ENCODE peak calls at places on chromosome 9, in four cellular contexts. One of them, this sample, is unnamed.

GRCh38 chr9:3508531-3509374 is 17.0 kb downstream of the RFX3 start:
- DNase-seq in CD8-positive, alpha-beta memory T cell: no peak
- DNase-seq in left ventricle myocardium inferior: no peak
- DNase-seq in psoas muscle: no peak
- DNase-seq in this sample: no peak

GRCh38 chr9:85200726-85201402 is 531.3 kb downstream of the NTRK2 start:
- DNase-seq in CD8-positive, alpha-beta memory T cell: no peak
- DNase-seq in left ventricle myocardium inferior: no peak
- DNase-seq in psoas muscle: no peak
- DNase-seq in this sample: no peak

GRCh38 chr9:136055715-136056545 is 39.2 kb downstream of the NACC2 start:
- DNase-seq in CD8-positive, alpha-beta memory T cell: no peak
- DNase-seq in left ventricle myocardium inferior: no peak
- DNase-seq in psoas muscle: no peak
- DNase-seq in this sample: no peak

GRCh38 chr9:122252796-122253195 is 11.8 kb downstream of the RBM18 start:
- DNase-seq in CD8-positive, alpha-beta memory T cell: no peak
- DNase-seq in left ventricle myocardium inferior: no peak
- DNase-seq in psoas muscle: no peak
- DNase-seq in this sample: no peak

GRCh38 chr9:137630684-137631083 is 11.9 kb downstream of the EHMT1 start:
- DNase-seq in CD8-positive, alpha-beta memory T cell: no peak
- DNase-seq in left ventricle myocardium inferior: no peak
- DNase-seq in psoas muscle: no peak
- DNase-seq in this sample: no peak

GRCh38 chr9:92291577-92291976 is 1.9 kb downstream of the IARS1 start:
- DNase-seq in CD8-positive, alpha-beta memory T cell: no peak
- DNase-seq in left ventricle myocardium inferior: no peak
- DNase-seq in psoas muscle: no peak
- DNase-seq in this sample: no peak

GRCh38 chr9:75448281-75448680 is 360.0 kb downstream of the OSTF1 start:
- DNase-seq in CD8-positive, alpha-beta memory T cell: no peak
- DNase-seq in left ventricle myocardium inferior: no peak
- DNase-seq in psoas muscle: no peak
- DNase-seq in this sample: no peak

GRCh38 chr9:126773004-126773607 is 31.7 kb upstream of the ZBTB43 start:
- DNase-seq in CD8-positive, alpha-beta memory T cell: no peak
- DNase-seq in left ventricle myocardium inferior: no peak
- DNase-seq in psoas muscle: no peak
- DNase-seq in this sample: no peak

GRCh38 chr9:137256839-137257238 is 1.7 kb downstream of the NELFB start:
- DNase-seq in CD8-positive, alpha-beta memory T cell: no peak
- DNase-seq in left ventricle myocardium inferior: no peak
- DNase-seq in psoas muscle: no peak
- DNase-seq in this sample: no peak

GRCh38 chr9:83238871-83239624 is 176.1 kb upstream of the RASEF start:
- DNase-seq in CD8-positive, alpha-beta memory T cell: no peak
- DNase-seq in left ventricle myocardium inferior: no peak
- DNase-seq in psoas muscle: no peak
- DNase-seq in this sample: no peak

GRCh38 chr9:126617740-126618133 is 4.0 kb downstream of the LMX1B start:
- DNase-seq in CD8-positive, alpha-beta memory T cell: no peak
- DNase-seq in left ventricle myocardium inferior: no peak
- DNase-seq in psoas muscle: no peak
- DNase-seq in this sample: no peak

GRCh38 chr9:129143461-129143927 is 32.3 kb downstream of the PTPA start:
- DNase-seq in CD8-positive, alpha-beta memory T cell: no peak
- DNase-seq in left ventricle myocardium inferior: peak
- DNase-seq in psoas muscle: peak
- DNase-seq in this sample: no peak

GRCh38 chr9:5947912-5948311 is 57.2 kb downstream of the MLANA start:
- DNase-seq in CD8-positive, alpha-beta memory T cell: no peak
- DNase-seq in left ventricle myocardium inferior: no peak
- DNase-seq in psoas muscle: no peak
- DNase-seq in this sample: no peak

GRCh38 chr9:114889802-114890224 is 40.6 kb downstream of the TNFSF8 start:
- DNase-seq in CD8-positive, alpha-beta memory T cell: no peak
- DNase-seq in left ventricle myocardium inferior: no peak
- DNase-seq in psoas muscle: no peak
- DNase-seq in this sample: no peak

GRCh38 chr9:134418986-134419683 is 92.9 kb downstream of the RXRA start:
- DNase-seq in CD8-positive, alpha-beta memory T cell: no peak
- DNase-seq in left ventricle myocardium inferior: no peak
- DNase-seq in psoas muscle: no peak
- DNase-seq in this sample: no peak

GRCh38 chr9:94805585-94805984 is 79.1 kb downstream of the AOPEP start:
- DNase-seq in CD8-positive, alpha-beta memory T cell: no peak
- DNase-seq in left ventricle myocardium inferior: no peak
- DNase-seq in psoas muscle: no peak
- DNase-seq in this sample: no peak

GRCh38 chr9:83432104-83432627 is 106.0 kb downstream of the FRMD3 start:
- DNase-seq in CD8-positive, alpha-beta memory T cell: no peak
- DNase-seq in left ventricle myocardium inferior: peak
- DNase-seq in psoas muscle: peak
- DNase-seq in this sample: peak

GRCh38 chr9:108742191-108742590 is 113.6 kb downstream of the ACTL7B start:
- DNase-seq in CD8-positive, alpha-beta memory T cell: no peak
- DNase-seq in left ventricle myocardium inferior: no peak
- DNase-seq in psoas muscle: no peak
- DNase-seq in this sample: no peak

GRCh38 chr9:136886610-136887597 is 588 bp downstream of the TRAF2 start:
- DNase-seq in CD8-positive, alpha-beta memory T cell: peak
- DNase-seq in left ventricle myocardium inferior: no peak
- DNase-seq in psoas muscle: peak
- DNase-seq in this sample: no peak

GRCh38 chr9:113131689-113132151 is 19.1 kb upstream of the SLC31A2 start:
- DNase-seq in CD8-positive, alpha-beta memory T cell: no peak
- DNase-seq in left ventricle myocardium inferior: no peak
- DNase-seq in psoas muscle: no peak
- DNase-seq in this sample: no peak

GRCh38 chr9:117169089-117169488 is 245.8 kb downstream of the ASTN2 start:
- DNase-seq in CD8-positive, alpha-beta memory T cell: no peak
- DNase-seq in left ventricle myocardium inferior: no peak
- DNase-seq in psoas muscle: no peak
- DNase-seq in this sample: no peak

GRCh38 chr9:26975728-26976707 is 19.8 kb downstream of the IFT74 start:
- DNase-seq in CD8-positive, alpha-beta memory T cell: no peak
- DNase-seq in left ventricle myocardium inferior: no peak
- DNase-seq in psoas muscle: no peak
- DNase-seq in this sample: no peak

GRCh38 chr9:5288591-5288990 is 15.9 kb downstream of the RLN2 start:
- DNase-seq in CD8-positive, alpha-beta memory T cell: no peak
- DNase-seq in left ventricle myocardium inferior: no peak
- DNase-seq in psoas muscle: no peak
- DNase-seq in this sample: no peak

GRCh38 chr9:14256588-14256987 is 57.4 kb downstream of the NFIB start:
- DNase-seq in CD8-positive, alpha-beta memory T cell: no peak
- DNase-seq in left ventricle myocardium inferior: no peak
- DNase-seq in psoas muscle: peak
- DNase-seq in this sample: no peak

GRCh38 chr9:128218518-128219389 is 15.6 kb downstream of the DNM1 start:
- DNase-seq in CD8-positive, alpha-beta memory T cell: peak
- DNase-seq in left ventricle myocardium inferior: peak
- DNase-seq in psoas muscle: peak
- DNase-seq in this sample: peak

GRCh38 chr9:88183798-88184495 is 45.7 kb upstream of the SPATA31C2 start:
- DNase-seq in CD8-positive, alpha-beta memory T cell: no peak
- DNase-seq in left ventricle myocardium inferior: no peak
- DNase-seq in psoas muscle: no peak
- DNase-seq in this sample: no peak

GRCh38 chr9:136661641-136662325 is 933 bp upstream of the EGFL7 start:
- DNase-seq in CD8-positive, alpha-beta memory T cell: no peak
- DNase-seq in left ventricle myocardium inferior: no peak
- DNase-seq in psoas muscle: no peak
- DNase-seq in this sample: no peak

GRCh38 chr9:115923903-115924668 is 229.5 kb upstream of the PAPPA start:
- DNase-seq in CD8-positive, alpha-beta memory T cell: no peak
- DNase-seq in left ventricle myocardium inferior: no peak
- DNase-seq in psoas muscle: no peak
- DNase-seq in this sample: no peak

GRCh38 chr9:126587187-126588185 is 26.2 kb upstream of the LMX1B start:
- DNase-seq in CD8-positive, alpha-beta memory T cell: no peak
- DNase-seq in left ventricle myocardium inferior: peak
- DNase-seq in psoas muscle: no peak
- DNase-seq in this sample: peak

GRCh38 chr9:133137451-133138231 is 16.6 kb upstream of the RALGDS start:
- DNase-seq in CD8-positive, alpha-beta memory T cell: no peak
- DNase-seq in left ventricle myocardium inferior: peak
- DNase-seq in psoas muscle: peak
- DNase-seq in this sample: peak

GRCh38 chr9:133134419-133135190 is 13.6 kb upstream of the RALGDS start:
- DNase-seq in CD8-positive, alpha-beta memory T cell: no peak
- DNase-seq in left ventricle myocardium inferior: no peak
- DNase-seq in psoas muscle: no peak
- DNase-seq in this sample: no peak

GRCh38 chr9:133133680-133134418 is 12.8 kb upstream of the RALGDS start:
- DNase-seq in CD8-positive, alpha-beta memory T cell: peak
- DNase-seq in left ventricle myocardium inferior: peak
- DNase-seq in psoas muscle: peak
- DNase-seq in this sample: peak

GRCh38 chr9:133132174-133132573 is 11.1 kb upstream of the RALGDS start:
- DNase-seq in CD8-positive, alpha-beta memory T cell: no peak
- DNase-seq in left ventricle myocardium inferior: no peak
- DNase-seq in psoas muscle: no peak
- DNase-seq in this sample: no peak

DNA sequence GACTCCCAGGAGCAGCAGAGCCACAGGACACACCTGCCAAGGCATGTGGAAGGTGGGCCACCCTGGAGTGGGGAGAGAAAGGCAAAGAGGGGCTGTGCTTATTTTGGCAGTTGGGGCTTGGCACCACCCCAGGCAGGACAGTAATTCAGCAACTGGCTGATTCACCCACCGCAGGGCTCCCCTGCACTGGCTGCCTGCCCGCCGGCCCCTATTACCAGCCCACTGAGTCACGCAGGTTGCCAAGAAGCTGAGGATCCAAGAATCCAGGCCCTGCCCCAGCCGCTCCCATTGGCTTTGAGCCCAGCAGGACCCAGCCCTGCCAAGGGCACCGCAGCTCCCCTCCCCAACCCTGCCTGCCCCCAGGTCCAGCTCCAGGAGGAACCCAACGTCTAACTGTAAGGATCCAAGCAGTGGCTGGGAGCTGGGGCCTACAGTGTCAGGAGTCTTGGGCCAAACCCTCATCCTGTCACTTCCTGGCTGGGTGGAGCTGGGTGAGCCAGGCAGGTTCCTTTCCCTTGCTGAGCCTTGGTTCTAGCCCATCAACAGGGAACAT is 14.2 kb upstream of the RALGDS start:
- DNase-seq in CD8-positive, alpha-beta memory T cell: peak
- DNase-seq in left ventricle myocardium inferior: no peak
- DNase-seq in psoas muscle: peak
- DNase-seq in this sample: peak
- H3K27ac ChIP-seq in CD8-positive, alpha-beta memory T cell: peak
- H3K27ac ChIP-seq in left ventricle myocardium inferior: peak
- H3K27ac ChIP-seq in psoas muscle: peak
- H3K27ac ChIP-seq in this sample: peak

GRCh38 chr9:90835206-90835605 is 33.6 kb downstream of the SYK start:
- DNase-seq in CD8-positive, alpha-beta memory T cell: no peak
- DNase-seq in left ventricle myocardium inferior: no peak
- DNase-seq in psoas muscle: no peak
- DNase-seq in this sample: no peak

GRCh38 chr9:90827181-90827866 is 25.7 kb downstream of the SYK start:
- DNase-seq in CD8-positive, alpha-beta memory T cell: no peak
- DNase-seq in left ventricle myocardium inferior: no peak
- DNase-seq in psoas muscle: no peak
- DNase-seq in this sample: no peak

GRCh38 chr9:90830051-90830450 is 28.4 kb downstream of the SYK start:
- DNase-seq in CD8-positive, alpha-beta memory T cell: no peak
- DNase-seq in left ventricle myocardium inferior: no peak
- DNase-seq in psoas muscle: no peak
- DNase-seq in this sample: no peak

GRCh38 chr9:90832251-90832650 is 30.6 kb downstream of the SYK start:
- DNase-seq in CD8-positive, alpha-beta memory T cell: no peak
- DNase-seq in left ventricle myocardium inferior: no peak
- DNase-seq in psoas muscle: no peak
- DNase-seq in this sample: no peak

GRCh38 chr9:90830977-90831376 is 29.4 kb downstream of the SYK start:
- DNase-seq in CD8-positive, alpha-beta memory T cell: no peak
- DNase-seq in left ventricle myocardium inferior: no peak
- DNase-seq in psoas muscle: no peak
- DNase-seq in this sample: no peak
- H3K27ac ChIP-seq in CD8-positive, alpha-beta memory T cell: no peak
- H3K27ac ChIP-seq in left ventricle myocardium inferior: no peak
- H3K27ac ChIP-seq in psoas muscle: no peak
- H3K27ac ChIP-seq in this sample: no peak

GRCh38 chr9:37290881-37291485 is 131.5 kb upstream of the GRHPR start:
- DNase-seq in CD8-positive, alpha-beta memory T cell: no peak
- DNase-seq in left ventricle myocardium inferior: no peak
- DNase-seq in psoas muscle: no peak
- DNase-seq in this sample: no peak

GRCh38 chr9:37289631-37290030 is 132.9 kb upstream of the GRHPR start:
- DNase-seq in CD8-positive, alpha-beta memory T cell: no peak
- DNase-seq in left ventricle myocardium inferior: no peak
- DNase-seq in psoas muscle: no peak
- DNase-seq in this sample: no peak

GRCh38 chr9:37292896-37293295 is 129.6 kb upstream of the GRHPR start:
- DNase-seq in CD8-positive, alpha-beta memory T cell: no peak
- DNase-seq in left ventricle myocardium inferior: no peak
- DNase-seq in psoas muscle: no peak
- DNase-seq in this sample: no peak

GRCh38 chr9:37287317-37287716 is 135.2 kb upstream of the GRHPR start:
- DNase-seq in CD8-positive, alpha-beta memory T cell: no peak
- DNase-seq in left ventricle myocardium inferior: no peak
- DNase-seq in psoas muscle: no peak
- DNase-seq in this sample: no peak

DNA sequence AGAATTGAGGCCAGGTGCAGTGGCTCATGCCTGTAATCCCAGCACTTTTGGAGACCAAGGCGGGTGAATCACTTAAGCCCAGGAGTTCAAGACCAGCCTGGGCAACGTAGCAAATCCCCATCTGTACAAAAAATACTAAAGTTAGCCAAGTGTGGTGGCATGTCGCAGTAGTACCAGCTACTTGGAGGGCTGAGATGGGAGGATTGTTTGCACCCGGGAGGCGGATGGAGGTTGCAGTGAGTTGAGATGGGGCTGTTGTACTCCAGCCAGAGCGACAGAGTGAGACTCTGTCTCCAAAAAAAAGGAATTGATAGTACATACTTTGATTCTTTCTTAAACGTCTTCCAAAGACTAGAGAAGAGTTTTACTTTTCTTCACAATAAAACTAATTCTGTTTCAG is 132.1 kb upstream of the GRHPR start:
- DNase-seq in CD8-positive, alpha-beta memory T cell: no peak
- DNase-seq in left ventricle myocardium inferior: no peak
- DNase-seq in psoas muscle: no peak
- DNase-seq in this sample: no peak
- H3K27ac ChIP-seq in CD8-positive, alpha-beta memory T cell: no peak
- H3K27ac ChIP-seq in left ventricle myocardium inferior: no peak
- H3K27ac ChIP-seq in psoas muscle: no peak
- H3K27ac ChIP-seq in this sample: no peak

DNA sequence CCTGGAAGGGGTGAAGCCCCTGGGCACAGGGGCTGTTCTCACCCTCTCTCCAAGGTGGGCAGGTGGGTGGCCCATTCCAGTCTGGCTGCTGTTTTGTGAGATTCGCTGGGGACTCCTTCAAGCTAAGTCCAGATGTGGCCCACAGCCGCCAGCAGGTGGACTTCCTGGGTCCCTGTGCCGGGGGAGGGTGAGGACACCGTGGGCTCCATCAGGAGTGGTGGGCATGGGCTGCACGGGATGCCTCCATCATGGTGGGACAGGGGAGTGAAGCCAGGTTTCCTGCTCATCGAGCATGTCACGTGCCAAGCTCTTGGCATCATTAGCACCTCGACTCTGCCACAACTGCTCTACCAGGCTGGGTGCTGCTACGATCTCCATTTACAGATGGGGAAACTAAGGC is 1.8 kb downstream of the NCS1 start:
- DNase-seq in CD8-positive, alpha-beta memory T cell: no peak
- DNase-seq in left ventricle myocardium inferior: no peak
- DNase-seq in psoas muscle: no peak
- DNase-seq in this sample: no peak
- H3K27ac ChIP-seq in CD8-positive, alpha-beta memory T cell: no peak
- H3K27ac ChIP-seq in left ventricle myocardium inferior: no peak
- H3K27ac ChIP-seq in psoas muscle: no peak
- H3K27ac ChIP-seq in this sample: no peak